ENCODE peak calls at places on chromosome 3, in six cellular contexts. One of them, this sample, is unnamed.

GRCh38 chr3:94522488-94522887 is 459.6 kb downstream of the NSUN3 start:
- DNase-seq in HEK293T: peak; percentile 18
- DNase-seq in stimulated activated CD4-positive, alpha-beta T cell treated with anti-CD3 and anti-CD28 coated beads, TNF-alpha, amount 100 ng/mL, for 48 hours: no peak
- DNase-seq in glomerular endothelial cell: no peak
- DNase-seq in GM03348: no peak
- DNase-seq in EL: no peak
- DNase-seq in this sample: no peak

GRCh38 chr3:55507808-55508207 is 20.7 kb upstream of the WNT5A start:
- DNase-seq in HEK293T: no peak
- DNase-seq in stimulated activated CD4-positive, alpha-beta T cell treated with anti-CD3 and anti-CD28 coated beads, TNF-alpha, amount 100 ng/mL, for 48 hours: no peak
- DNase-seq in glomerular endothelial cell: no peak
- DNase-seq in GM03348: no peak
- DNase-seq in EL: no peak
- DNase-seq in this sample: no peak

GRCh38 chr3:139533781-139534443 is 5.6 kb downstream of the RBP1 start:
- DNase-seq in HEK293T: peak; percentile 48
- DNase-seq in stimulated activated CD4-positive, alpha-beta T cell treated with anti-CD3 and anti-CD28 coated beads, TNF-alpha, amount 100 ng/mL, for 48 hours: no peak
- DNase-seq in glomerular endothelial cell: no peak
- DNase-seq in GM03348: no peak
- DNase-seq in EL: peak; percentile 6
- DNase-seq in this sample: no peak

GRCh38 chr3:6392123-6392522 is 468.8 kb upstream of the GRM7 start:
- DNase-seq in HEK293T: no peak
- DNase-seq in stimulated activated CD4-positive, alpha-beta T cell treated with anti-CD3 and anti-CD28 coated beads, TNF-alpha, amount 100 ng/mL, for 48 hours: no peak
- DNase-seq in glomerular endothelial cell: no peak
- DNase-seq in GM03348: no peak
- DNase-seq in EL: no peak
- DNase-seq in this sample: no peak

GRCh38 chr3:132318451-132318850 is 1.2 kb downstream of the ACP3 start:
- DNase-seq in HEK293T: no peak
- DNase-seq in stimulated activated CD4-positive, alpha-beta T cell treated with anti-CD3 and anti-CD28 coated beads, TNF-alpha, amount 100 ng/mL, for 48 hours: no peak
- DNase-seq in glomerular endothelial cell: no peak
- DNase-seq in GM03348: no peak
- DNase-seq in EL: no peak
- DNase-seq in this sample: no peak

GRCh38 chr3:183213415-183213814 is 39.6 kb upstream of the B3GNT5 start:
- DNase-seq in HEK293T: no peak
- DNase-seq in stimulated activated CD4-positive, alpha-beta T cell treated with anti-CD3 and anti-CD28 coated beads, TNF-alpha, amount 100 ng/mL, for 48 hours: no peak
- DNase-seq in glomerular endothelial cell: no peak
- DNase-seq in GM03348: no peak
- DNase-seq in EL: no peak
- DNase-seq in this sample: no peak

GRCh38 chr3:185739264-185739701 is 85.6 kb downstream of the IGF2BP2 start:
- DNase-seq in HEK293T: no peak
- DNase-seq in stimulated activated CD4-positive, alpha-beta T cell treated with anti-CD3 and anti-CD28 coated beads, TNF-alpha, amount 100 ng/mL, for 48 hours: no peak
- DNase-seq in glomerular endothelial cell: no peak
- DNase-seq in GM03348: no peak
- DNase-seq in EL: no peak
- DNase-seq in this sample: no peak

GRCh38 chr3:45568848-45569247 is 25.7 kb upstream of the LIMD1 start:
- DNase-seq in HEK293T: no peak
- DNase-seq in stimulated activated CD4-positive, alpha-beta T cell treated with anti-CD3 and anti-CD28 coated beads, TNF-alpha, amount 100 ng/mL, for 48 hours: no peak
- DNase-seq in glomerular endothelial cell: no peak
- DNase-seq in GM03348: no peak
- DNase-seq in EL: no peak
- DNase-seq in this sample: peak; percentile 81

GRCh38 chr3:185351371-185351770 is 11.6 kb upstream of the MAP3K13 start:
- DNase-seq in HEK293T: no peak
- DNase-seq in stimulated activated CD4-positive, alpha-beta T cell treated with anti-CD3 and anti-CD28 coated beads, TNF-alpha, amount 100 ng/mL, for 48 hours: no peak
- DNase-seq in glomerular endothelial cell: no peak
- DNase-seq in GM03348: peak; percentile 72
- DNase-seq in EL: peak; percentile 50
- DNase-seq in this sample: no peak

This sample was measured in MM.1S.